ENCODE peak calls at places on chromosomes 2 and 18, in nine cellular contexts. A is lung; M is small intestine; G is stomach; F is mucosa of gallbladder; W is EH; H is AG09319; P is stimulated activated CD4-positive, alpha-beta T cell treated with anti-CD3 and anti-CD28 coated beads, TNF-alpha, amount 100 ng/mL, for 1 hour; O is nephron progenitor cell. B is an unnamed sample.

GRCh38 chr18:63155169-63155852 is 164.3 kb downstream of the BCL2 start:
- DNase-seq in M (peak; percentile 92), F (peak; percentile 83), A (peak; percentile 77), P (peak; percentile 66), O (peak; percentile 73), H (no peak), G (peak; percentile 76), W (no peak), B (no peak)

GRCh38 chr2:238851751-238852150 is 3.9 kb downstream of the TWIST2 start:
- DNase-seq in A (no peak), H (no peak), P (no peak), W (peak; percentile 78), M (no peak), F (no peak), O (no peak), G (no peak), B (no peak)

GRCh38 chr18:4510709-4511108 is 55.6 kb upstream of the DLGAP1 start:
- DNase-seq in G (no peak), W (no peak), M (no peak), F (no peak), A (no peak), H (no peak), O (no peak), P (no peak), B (no peak)

GRCh38 chr2:11539317-11540147 is 5.7 kb downstream of the GREB1 start:
- DNase-seq in P (no peak), M (peak; percentile 1), O (peak; percentile 62), G (peak; percentile 85), H (no peak), A (no peak), W (no peak), F (peak; percentile 74), B (no peak)

GRCh38 chr2:55842009-55842408 is 81.6 kb downstream of the EFEMP1 start:
- DNase-seq in H (no peak), W (peak; percentile 88), G (no peak), P (no peak), M (no peak), A (no peak), O (no peak), F (no peak), B (no peak)

GRCh38 chr2:34828481-34828880 is 1229.4 kb upstream of the FAM98A start:
- DNase-seq in W (no peak), P (no peak), M (no peak), A (no peak), O (no peak), H (no peak), G (no peak), F (no peak), B (no peak)

GRCh38 chr2:48738806-48739205 is 16.7 kb downstream of the LHCGR start:
- DNase-seq in G (no peak), M (no peak), P (no peak), H (no peak), A (no peak), O (no peak), F (no peak), W (peak; percentile 72), B (no peak)

GRCh38 chr18:79819951-79820351 is 22.2 kb downstream of the KCNG2 start:
- DNase-seq in H (no peak), A (no peak), P (no peak), M (no peak), F (no peak), W (no peak), G (no peak), O (no peak), B (no peak)

GRCh38 chr2:69499242-69499641 is 62.0 kb upstream of the NFU1 start:
- DNase-seq in P (no peak), W (no peak), G (no peak), M (no peak), F (no peak), H (no peak), O (no peak), A (no peak), B (no peak)

GRCh38 chr2:108607706-108608301 is 73.5 kb downstream of the LIMS1 start:
- DNase-seq in H (no peak), G (peak; percentile 65), F (no peak), M (peak; percentile 53), W (peak; percentile 58), O (peak; percentile 25), A (no peak), P (no peak), B (no peak)

GRCh38 chr2:218831378-218831990 is at the start of gene PRKAG3:
- DNase-seq in P (no peak), O (no peak), W (no peak), G (no peak), H (no peak), M (no peak), F (no peak), A (no peak), B (no peak)

GRCh38 chr18:62784338-62784965 is 69.1 kb downstream of the PHLPP1 start:
- DNase-seq in W (no peak), O (no peak), A (no peak), G (no peak), F (no peak), M (no peak), H (no peak), P (no peak), B (no peak)

GRCh38 chr2:41830600-41830999 is 217.2 kb upstream of the PKDCC start:
- DNase-seq in H (no peak), F (no peak), G (no peak), A (no peak), W (no peak), P (no peak), O (no peak), M (no peak), B (no peak)

GRCh38 chr2:158507141-158507540 is 50.4 kb downstream of the PKP4 start:
- DNase-seq in P (no peak), O (no peak), F (no peak), W (no peak), A (no peak), H (no peak), M (no peak), G (no peak), B (no peak)

GRCh38 chr18:48826806-48827205 is 124.0 kb downstream of the SMAD7 start:
- DNase-seq in F (no peak), A (no peak), M (no peak), G (peak; percentile 15), O (no peak), P (no peak), W (no peak), H (no peak), B (no peak)

GRCh38 chr2:12433641-12433990 is 283.1 kb upstream of the TRIB2 start:
- DNase-seq in H (no peak), O (no peak), G (peak; percentile 31), M (peak; percentile 54), P (no peak), W (no peak), F (no peak), A (no peak), B (no peak)

GRCh38 chr18:23069481-23069880 is 65.8 kb upstream of the CABLES1 start:
- DNase-seq in H (no peak), A (no peak), F (no peak), P (no peak), O (no peak), G (no peak), W (no peak), M (peak; percentile 36), B (no peak)

GRCh38 chr2:72274284-72274869 is 126.7 kb upstream of the CYP26B1 start:
- DNase-seq in W (peak; percentile 37), H (no peak), P (no peak), M (peak; percentile 70), A (no peak), O (no peak), F (no peak), G (no peak), B (no peak)

GRCh38 chr2:45771251-45771650 is 119.8 kb downstream of the PRKCE start:
- DNase-seq in O (peak; percentile 26), A (peak; percentile 31), P (no peak), F (peak; percentile 41), W (no peak), G (no peak), H (no peak), M (no peak), B (no peak)

GRCh38 chr18:21099442-21099841 is 12.2 kb downstream of the ROCK1 start:
- DNase-seq in H (no peak), G (no peak), F (no peak), O (peak; percentile 7), M (no peak), W (no peak), A (no peak), P (no peak), B (no peak)

GRCh38 chr2:216236486-216236885 is 127.3 kb downstream of the XRCC5 start:
- DNase-seq in A (peak; percentile 5), O (no peak), H (no peak), W (no peak), P (no peak), G (no peak), F (no peak), M (no peak), B (no peak)

GRCh38 chr2:225233234-225233633 is 166.3 kb upstream of the NYAP2 start:
- DNase-seq in O (no peak), G (no peak), F (no peak), A (no peak), P (no peak), M (no peak), W (peak; percentile 64), H (no peak), B (peak; percentile 1)

GRCh38 chr2:200609027-200609614 is 23.3 kb downstream of the AOX1 start:
- DNase-seq in A (no peak), G (no peak), W (peak; percentile 95), F (no peak), P (no peak), M (no peak), H (no peak), O (no peak), B (peak; percentile 50)

GRCh38 chr18:10318686-10318960 is 135.8 kb upstream of the APCDD1 start:
- DNase-seq in P (no peak), F (no peak), W (peak; percentile 52), M (no peak), O (no peak), A (no peak), H (no peak), G (no peak), B (no peak)

GRCh38 chr2:168120310-168120709 is 127.1 kb downstream of the STK39 start:
- DNase-seq in W (no peak), F (no peak), O (no peak), G (no peak), M (no peak), A (no peak), H (no peak), P (no peak), B (no peak)

GRCh38 chr2:149329470-149330126 is 789 bp upstream of the LYPD6 start:
- DNase-seq in G (peak; percentile 53), M (peak; percentile 77), F (peak; percentile 53), P (no peak), W (peak; percentile 71), H (peak; percentile 12), O (peak; percentile 64), A (peak; percentile 40), B (peak; percentile 31)

B was measured in HFF-Myc.